ENCODE peak calls at places on chromosomes 16 and 17, in eight cellular contexts. A is fibroblast of lung; G is cardiac muscle cell; R is iPS DF 6.9; X is CD8-positive, alpha-beta T cell; N is neural progenitor cell; W is IMR-90; J is right atrium auricular region. V is an unnamed sample. For H3K4me1, the result is how much of the 10 kb centered on the place peaks cover.

GRCh38 chr17:10600551-10600950 is 51.1 kb upstream of the MYH2 start:
- DNase-seq in A (peak), G (peak), R (no peak), X (no peak), N (no peak), W (peak), J (no peak), V (no peak)

GRCh38 chr17:68247445-68248198 is at the start of gene AMZ2:
- DNase-seq in A (peak), G (peak), R (peak), X (peak), N (peak), W (peak), J (peak), V (peak)

GRCh38 chr17:76682306-76682705 is 28.5 kb downstream of the MXRA7 start:
- DNase-seq in A (peak), G (no peak), R (no peak), X (no peak), N (no peak), W (no peak), J (no peak), V (no peak)

GRCh38 chr17:48494335-48494734 is 36.5 kb downstream of the HOXB1 start:
- DNase-seq in A (peak), G (no peak), R (no peak), X (no peak), N (no peak), W (peak), J (no peak), V (no peak)

GRCh38 chr16:87789437-87790277 is 23.9 kb upstream of the KLHDC4 start:
- DNase-seq in A (peak), G (no peak), R (no peak), X (no peak), N (no peak), W (peak), J (no peak), V (peak)

GRCh38 chr16:49492090-49492801 is 118.6 kb downstream of the C16orf78 start:
- DNase-seq in A (no peak), G (peak), R (peak), X (peak), N (peak), W (no peak), J (no peak), V (no peak)

GRCh38 chr17:21042434-21043295 is at the start of gene USP22:
- DNase-seq in A (no peak), G (peak), R (peak), X (no peak), N (peak), W (no peak), J (no peak), V (peak)

GRCh38 chr16:68475071-68475470 is 26.8 kb upstream of the SMPD3 start:
- DNase-seq in A (no peak), G (no peak), R (no peak), X (no peak), N (no peak), W (no peak), J (no peak), V (no peak)

GRCh38 chr17:40015005-40015997 is at the start of gene CSF3:
- DNase-seq in A (peak), G (no peak), R (no peak), X (no peak), N (peak), W (no peak), J (peak), V (peak)

GRCh38 chr17:40283662-40284061 is 4.0 kb upstream of the CDC6 start:
- DNase-seq in A (peak), G (no peak), R (no peak), X (no peak), N (no peak), W (peak), J (no peak), V (no peak)

GRCh38 chr17:36510636-36511035 is 24.0 kb downstream of the MYO19 start:
- DNase-seq in A (no peak), G (no peak), R (no peak), X (no peak), N (no peak), W (no peak), J (no peak), V (no peak)

GRCh38 chr16:4831616-4832015 is 15.5 kb downstream of the GLYR1 start:
- DNase-seq in A (no peak), G (no peak), R (no peak), X (no peak), N (no peak), W (no peak), J (no peak), V (no peak)

GRCh38 chr17:1464186-1464585 is 8.2 kb upstream of the CRK start:
- DNase-seq in A (no peak), G (no peak), R (no peak), X (no peak), N (no peak), W (no peak), J (no peak), V (no peak)

GRCh38 chr17:34169501-34169900 is 85.6 kb upstream of the CCL2 start:
- DNase-seq in A (no peak), G (no peak), R (no peak), X (no peak), N (no peak), W (no peak), J (no peak), V (no peak)

DNA sequence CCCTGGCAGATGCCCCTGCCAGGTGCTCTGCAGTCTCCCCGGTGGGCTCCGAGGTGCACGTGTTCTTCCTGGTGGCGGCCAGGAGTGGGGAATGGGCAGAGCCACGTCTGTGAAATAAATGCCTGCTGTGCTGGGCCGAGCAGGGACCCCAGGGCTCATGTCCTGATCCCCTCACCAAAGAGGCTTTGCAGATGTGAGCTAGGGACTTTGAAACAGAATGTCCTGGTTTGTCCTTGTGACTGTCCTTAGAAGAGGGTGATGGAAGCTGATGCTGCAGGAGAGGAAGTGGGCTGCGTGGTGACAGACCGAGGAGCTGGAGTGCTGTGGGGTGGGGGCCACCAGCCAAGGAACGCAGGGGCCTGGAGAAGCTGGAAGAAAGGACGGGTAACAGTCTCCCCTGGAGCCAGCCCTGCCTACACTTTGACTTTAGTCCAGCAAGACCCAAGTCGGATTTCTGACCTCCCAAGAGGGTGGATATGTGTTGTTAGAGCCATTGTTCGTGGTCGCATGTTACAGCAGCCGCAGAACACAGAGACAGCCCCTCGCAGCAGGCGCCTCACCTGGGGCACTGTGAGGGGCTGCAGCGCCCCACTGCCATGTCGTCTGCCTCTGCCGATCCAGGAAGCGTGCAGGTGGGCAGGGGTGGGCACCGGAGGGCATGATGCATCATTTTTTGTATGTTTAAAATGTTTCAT is 217.9 kb upstream of the CIBAR2 start:
- DNase-seq in A (no peak), G (no peak), R (no peak), X (no peak), N (peak), W (no peak), J (no peak), V (no peak)
- H3K4me3 ChIP-seq in A (no peak), G (no peak), R (no peak), X (no peak), N (peak), W (no peak), J (no peak), V (no peak)

DNA sequence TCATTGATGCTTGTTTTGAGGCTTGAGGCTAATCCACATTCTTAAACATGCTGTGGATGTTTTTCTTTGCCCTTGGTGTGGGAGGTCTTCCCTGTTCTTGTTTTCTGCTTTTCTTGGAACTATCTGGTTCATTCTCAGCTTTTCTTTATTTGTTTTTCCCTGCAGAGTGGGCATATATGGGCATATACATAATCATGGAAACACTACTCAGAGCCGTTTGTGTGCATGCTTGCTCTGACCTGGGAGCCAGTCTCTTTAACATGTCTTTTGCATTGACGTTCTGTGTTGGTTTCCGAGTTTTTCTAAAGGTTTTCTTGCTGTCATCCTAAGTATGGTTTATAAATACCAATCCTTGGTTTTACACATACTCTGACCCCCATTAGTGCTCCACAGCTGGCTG is 300.1 kb downstream of the SNX29 start:
- DNase-seq in A (no peak), G (no peak), R (no peak), X (no peak), N (no peak), W (no peak), J (no peak), V (no peak)
- H3K4me1 ChIP-seq in A (under half), G (under half), R (under half), X (under half), N (under half), W (under half), J (under half), V (under half)

GRCh38 chr16:23132921-23133532 is 16.2 kb downstream of the USP31 start:
- DNase-seq in A (peak), G (no peak), R (no peak), X (no peak), N (no peak), W (peak), J (no peak), V (no peak)
- H3K4me3 ChIP-seq in A (no peak), G (no peak), R (no peak), X (no peak), N (no peak), W (no peak), J (peak), V (peak)

GRCh38 chr17:63647065-63647725 is 25.0 kb downstream of the MAP3K3 start:
- DNase-seq in A (no peak), G (no peak), R (no peak), X (no peak), N (no peak), W (peak), J (no peak), V (no peak)
- H3K4me1 ChIP-seq in A (under half), G (under half), R (under half), X (under half), N (under half), W (under half), J (under half), V (under half)

GRCh38 chr17:78130080-78130438 is 512 bp upstream of the TMC8 start:
- DNase-seq in A (no peak), G (no peak), R (no peak), X (no peak), N (no peak), W (no peak), J (no peak), V (no peak)
- H3K4me3 ChIP-seq in A (no peak), G (no peak), R (no peak), X (peak), N (no peak), W (no peak), J (no peak), V (no peak)

GRCh38 chr16:13912891-13913290 is 7.1 kb upstream of the ERCC4 start:
- DNase-seq in A (no peak), G (no peak), R (no peak), X (no peak), N (no peak), W (no peak), J (no peak), V (no peak)
- H3K4me1 ChIP-seq in A (under half), G (under half), R (under half), X (under half), N (under half), W (under half), J (under half), V (under half)

DNA sequence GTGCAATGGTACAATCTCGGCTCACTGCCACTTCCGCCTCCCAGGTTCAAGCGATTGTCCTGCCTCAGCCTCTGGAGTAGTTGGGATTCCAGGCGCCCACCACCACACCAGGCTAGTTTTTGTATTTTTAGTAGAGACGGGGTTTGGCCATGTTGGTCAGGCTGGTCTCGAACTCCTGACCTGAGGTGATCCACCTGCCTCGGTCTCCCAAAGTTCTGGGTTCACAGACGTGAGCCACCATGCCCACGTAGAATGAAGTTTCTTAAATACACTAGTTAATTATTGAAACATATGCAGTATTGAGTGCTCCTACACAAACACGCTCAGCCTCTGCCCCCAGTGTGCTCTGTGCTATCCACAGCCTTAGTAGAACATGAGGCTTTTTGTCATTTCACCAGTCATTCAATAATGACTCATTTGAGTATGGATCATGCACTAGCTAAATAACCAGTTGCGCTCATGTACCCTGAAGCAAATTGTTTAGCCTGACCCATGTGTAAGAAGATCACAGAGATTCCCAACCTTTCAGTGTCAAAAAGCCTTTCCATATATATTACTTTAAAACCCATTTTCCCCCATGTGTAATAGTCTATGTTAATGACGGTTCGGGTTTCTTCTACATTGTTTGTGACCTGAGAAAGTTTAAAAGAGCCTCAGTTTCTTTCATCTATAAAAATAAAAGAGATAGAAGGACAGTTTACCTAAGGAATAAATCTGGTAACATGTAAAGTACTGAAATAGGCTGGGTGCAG is 49.7 kb downstream of the TUBD1 start:
- DNase-seq in A (peak), G (no peak), R (no peak), X (no peak), N (no peak), W (peak), J (no peak), V (no peak)
- H3K4me3 ChIP-seq in A (no peak), G (no peak), R (no peak), X (no peak), N (no peak), W (no peak), J (no peak), V (no peak)

GRCh38 chr17:49577651-49577935 is 1.9 kb downstream of the NXPH3 start:
- DNase-seq in A (no peak), G (no peak), R (no peak), X (no peak), N (no peak), W (no peak), J (no peak), V (no peak)
- H3K4me1 ChIP-seq in A (under half), G (under half), R (under half), X (under half), N (under half), W (under half), J (under half), V (under half)

V was measured in gastrocnemius medialis.